ENCODE peak calls at places on chromosome 20, in six cellular contexts. P is OCI-LY7; S is MM.1S; L is SJSA1; G is activated CD4-positive, alpha-beta T cell treated with anti-CD3 and anti-CD28 coated beads for 36 hours; O is stimulated activated CD4-positive, alpha-beta T cell treated with anti-CD3 and anti-CD28 coated beads, Interleukin-1b, Interleukin-23, amount 100 ng/mL, for 4 hours. U is an unnamed sample.
A peak's percentile ranks its signal among the peaks of the same experiment; 100 is the strongest.

GRCh38 chr20:39253051-39253682 is 291.0 kb downstream of the DHX35 start:
- DNase-seq in O (no peak), G (no peak), L (no peak), P (no peak), S (no peak), U (no peak)

GRCh38 chr20:42093542-42094440 is 475.6 kb upstream of the CHD6 start:
- DNase-seq in P (no peak), O (no peak), G (no peak), S (peak; percentile 98), L (no peak), U (no peak)

GRCh38 chr20:19814241-19814640 is 56.2 kb downstream of the RIN2 start:
- DNase-seq in G (no peak), L (peak; percentile 31), O (no peak), S (no peak), P (no peak), U (no peak)

GRCh38 chr20:7624886-7625285 is 315.4 kb downstream of the HAO1 start:
- DNase-seq in L (no peak), S (no peak), O (no peak), G (no peak), P (no peak), U (no peak)

GRCh38 chr20:8431538-8432434 is 299.7 kb downstream of the PLCB1 start:
- DNase-seq in G (no peak), S (no peak), O (no peak), L (no peak), P (no peak), U (no peak)

GRCh38 chr20:60892095-60892813 is 359.8 kb upstream of the CDH4 start:
- DNase-seq in O (no peak), L (no peak), G (no peak), S (no peak), P (no peak), U (no peak)

GRCh38 chr20:49562341-49563014 is 5.5 kb downstream of the PTGIS start:
- DNase-seq in L (peak; percentile 71), P (no peak), S (no peak), O (no peak), G (no peak), U (peak; percentile 89)

GRCh38 chr20:25324412-25324811 is 66.2 kb downstream of the ABHD12 start:
- DNase-seq in P (no peak), S (no peak), L (no peak), O (no peak), G (no peak), U (no peak)

GRCh38 chr20:42204261-42204660 is 586.1 kb upstream of the CHD6 start:
- DNase-seq in G (no peak), O (no peak), P (no peak), L (no peak), S (no peak), U (no peak)

GRCh38 chr20:43543138-43543537 is 15.7 kb upstream of the SGK2 start:
- DNase-seq in S (peak; percentile 58), O (no peak), L (no peak), P (no peak), G (no peak), U (no peak)

GRCh38 chr20:63409066-63409833 is 48.1 kb upstream of the CHRNA4 start:
- DNase-seq in S (no peak), O (no peak), P (peak; percentile 20), G (no peak), L (no peak), U (no peak)